ENCODE peak calls at places on chromosomes 6 and 20, in ten cellular contexts. A is heart right ventricle; E is Right ventricle myocardium superior; N is GM23338; B is DMS153; H is C1 segment of cervical spinal cord; F is effector CD8-positive, alpha-beta T cell; K is activated CD4-positive, alpha-beta memory T cell treated with anti-CD3 and anti-CD28 coated beads, Interleukin-2, amount 10 ng/mL, durations not matched to agents 7 days and 5 days; G is IMR-90; V is stimulated activated naive B cell treated with anti-CD40 and anti-IgM and Interleukin-4, amounts not matched to agents 10 μg/mL and 1 μg/mL and 100 μg/mL, for 72 hours. R is an unnamed sample.

GRCh38 chr6:119026822-119027221 is 51.6 kb downstream of the FAM184A start:
- DNase-seq in A (no peak), E (no peak), N (peak; percentile 73), B (no peak), H (no peak), F (no peak), K (no peak), G (no peak), V (no peak), R (no peak)

GRCh38 chr6:164414695-164415094 is 894.7 kb downstream of the C6orf118 start:
- DNase-seq in A (no peak), E (peak; percentile 39), N (no peak), B (no peak), H (no peak), F (no peak), K (no peak), G (no peak), V (no peak), R (no peak)

GRCh38 chr20:1300083-1300840 is 28.7 kb downstream of the SDCBP2 start:
- DNase-seq in A (no peak), E (no peak), N (no peak), B (no peak), H (no peak), F (no peak), K (no peak), G (no peak), V (no peak), R (no peak)

GRCh38 chr6:147158881-147159280 is 45.3 kb upstream of the STXBP5 start:
- DNase-seq in A (no peak), E (no peak), N (no peak), B (no peak), H (no peak), F (no peak), K (no peak), G (no peak), V (no peak), R (no peak)

GRCh38 chr6:19303381-19303780 is 533.8 kb upstream of the ID4 start:
- DNase-seq in A (no peak), E (no peak), N (no peak), B (peak; percentile 93), H (no peak), F (no peak), K (no peak), G (no peak), V (no peak), R (no peak)

GRCh38 chr6:150290429-150290828 is 78.4 kb upstream of the IYD start:
- DNase-seq in A (no peak), E (no peak), N (no peak), B (no peak), H (no peak), F (no peak), K (no peak), G (peak; percentile 70), V (no peak), R (no peak)

GRCh38 chr6:28789553-28790083 is 134.2 kb downstream of the TRIM27 start:
- DNase-seq in A (no peak), E (no peak), N (peak; percentile 74), B (peak; percentile 36), H (no peak), F (no peak), K (no peak), G (peak; percentile 68), V (no peak), R (no peak)

GRCh38 chr6:79733388-79733787 is 102.3 kb downstream of the SH3BGRL2 start:
- DNase-seq in A (no peak), E (no peak), N (no peak), B (no peak), H (no peak), F (no peak), K (no peak), G (no peak), V (no peak), R (no peak)

GRCh38 chr6:8556370-8557018 is 121.1 kb upstream of the SLC35B3 start:
- DNase-seq in A (no peak), E (no peak), N (no peak), B (peak; percentile 62), H (no peak), F (no peak), K (no peak), G (peak; percentile 2), V (no peak), R (no peak)

GRCh38 chr6:64504509-64504908 is 868.9 kb downstream of the PHF3 start:
- DNase-seq in A (no peak), E (no peak), N (no peak), B (no peak), H (no peak), F (no peak), K (no peak), G (peak; percentile 4), V (no peak), R (no peak)

GRCh38 chr6:12957321-12958051 is 240.9 kb downstream of the PHACTR1 start:
- DNase-seq in A (peak; percentile 75), E (peak; percentile 85), N (peak; percentile 62), B (no peak), H (peak; percentile 33), F (no peak), K (peak; percentile 23), G (peak; percentile 13), V (peak; percentile 6), R (peak; percentile 75)

GRCh38 chr6:17871169-17871479 is 116.3 kb downstream of the KIF13A start:
- DNase-seq in A (no peak), E (no peak), N (no peak), B (no peak), H (no peak), F (no peak), K (no peak), G (no peak), V (no peak), R (no peak)

GRCh38 chr6:6686748-6687601 is 98.5 kb downstream of the LY86 start:
- DNase-seq in A (peak; percentile 95), E (peak; percentile 94), N (peak; percentile 98), B (peak; percentile 93), H (no peak), F (no peak), K (no peak), G (no peak), V (peak; percentile 13), R (peak; percentile 94)

GRCh38 chr20:38406476-38406875 is 28.7 kb downstream of the SNHG17 start:
- DNase-seq in A (no peak), E (no peak), N (no peak), B (no peak), H (no peak), F (no peak), K (no peak), G (no peak), V (no peak), R (no peak)

GRCh38 chr6:127522714-127523113 is 3.6 kb upstream of the MTCL3 start:
- DNase-seq in A (no peak), E (no peak), N (no peak), B (no peak), H (no peak), F (no peak), K (no peak), G (no peak), V (no peak), R (no peak)

R was measured in heart left ventricle.